ENCODE peak calls at places on chromosomes 1 and 21, in seven cellular contexts. L is dorsolateral prefrontal cortex; W is fibroblast of mammary gland; F is transverse colon; N is MM.1S; C is hepatocyte; X is CD8-positive, alpha-beta T cell. R is an unnamed sample.

GRCh38 chr1:20430355-20431290 is 55.4 kb downstream of the CAMK2N1 start:
- DNase-seq in N (no peak), X (no peak), W (peak), F (peak), C (peak), L (no peak), R (no peak)

GRCh38 chr1:46595127-46595526 is 8.9 kb downstream of the MKNK1 start:
- DNase-seq in L (peak), F (peak), X (no peak), N (no peak), W (peak), C (no peak), R (no peak)

GRCh38 chr1:192901500-192901899 is 92.7 kb downstream of the RGS2 start:
- DNase-seq in F (no peak), N (no peak), W (no peak), L (no peak), X (no peak), C (no peak), R (no peak)

GRCh38 chr1:99445486-99445885 is 181.2 kb downstream of the PLPPR4 start:
- DNase-seq in X (no peak), N (no peak), L (no peak), W (no peak), F (no peak), C (no peak), R (peak)

GRCh38 chr1:36096500-36097412 is 8.1 kb downstream of the ADPRS start:
- DNase-seq in N (no peak), F (no peak), C (peak), W (peak), X (no peak), L (no peak), R (no peak)

GRCh38 chr1:19869929-19870328 is 12.3 kb upstream of the OTUD3 start:
- DNase-seq in W (peak), L (no peak), C (peak), F (no peak), N (no peak), X (no peak), R (peak)

GRCh38 chr1:156154317-156154749 is 948 bp downstream of the SEMA4A start:
- DNase-seq in W (no peak), C (no peak), F (peak), L (no peak), X (no peak), N (peak), R (no peak)

GRCh38 chr1:62905872-62906271 is 121.9 kb downstream of the ATG4C start:
- DNase-seq in X (no peak), L (no peak), W (no peak), N (no peak), F (no peak), C (no peak), R (no peak)

GRCh38 chr1:16173447-16174260 is 17.8 kb upstream of the EPHA2 start:
- DNase-seq in N (no peak), W (no peak), C (peak), L (no peak), X (no peak), F (peak), R (peak)

GRCh38 chr21:34073749-34074282 is 438 bp downstream of the MRPS6 start:
- DNase-seq in C (peak), X (no peak), L (no peak), F (peak), N (peak), W (no peak), R (peak)

GRCh38 chr1:40411294-40411693 is 37.8 kb downstream of the SMAP2 start:
- DNase-seq in N (no peak), C (no peak), X (no peak), L (no peak), W (no peak), F (no peak), R (no peak)

GRCh38 chr1:3490046-3490745 is 35.7 kb downstream of the ARHGEF16 start:
- DNase-seq in L (no peak), F (no peak), X (no peak), N (no peak), C (no peak), W (no peak), R (no peak)

GRCh38 chr1:17682403-17682802 is 72.7 kb upstream of the ACTL8 start:
- DNase-seq in N (no peak), C (no peak), X (no peak), W (no peak), F (no peak), L (no peak), R (no peak)

DNA sequence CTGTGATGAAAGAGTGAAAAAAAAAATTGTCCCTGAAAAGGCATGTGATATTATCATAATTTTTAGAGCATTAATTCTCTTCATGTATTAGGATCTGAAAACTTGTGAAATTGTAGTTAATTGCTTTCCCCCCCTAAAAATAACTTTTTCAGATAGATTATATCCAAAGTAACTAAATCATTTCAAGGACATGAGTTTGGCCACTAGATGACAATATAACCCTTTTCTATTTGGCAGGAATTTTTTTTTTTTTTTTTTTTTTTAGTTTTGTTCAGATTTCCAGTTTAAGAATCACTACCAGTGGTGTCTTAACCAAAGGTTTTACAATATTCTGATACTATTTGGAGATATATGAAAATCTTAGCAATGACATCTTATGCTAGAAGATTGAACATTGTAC is 370.8 kb downstream of the AMY1C start:
- DNase-seq in L (no peak), X (no peak), N (no peak), W (no peak), F (no peak), C (no peak), R (no peak)
- TF ChIP-seq CTCF in L (no peak), X (no peak), N (no peak), W (no peak), F (no peak), C (peak), R (no peak)

DNA sequence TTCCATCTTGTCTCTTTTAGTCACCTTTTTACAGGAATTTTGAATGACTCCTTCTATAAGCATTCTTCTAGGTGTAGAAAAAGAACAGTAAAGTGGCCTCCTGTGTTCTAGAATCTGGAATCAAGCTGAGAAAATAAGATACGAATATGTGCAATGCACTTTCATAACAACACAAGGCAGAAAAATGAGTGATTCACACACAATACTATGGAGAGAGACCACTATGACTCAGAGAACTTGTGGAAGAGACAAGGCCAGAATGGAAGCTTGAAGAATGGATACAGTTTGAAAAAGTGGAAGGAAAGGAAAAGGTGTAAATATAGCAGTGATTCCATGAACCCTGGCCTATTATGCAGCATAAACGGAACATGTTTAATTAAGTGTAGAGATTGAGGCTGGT is 57.1 kb upstream of the SAMSN1 start:
- DNase-seq in N (no peak), F (no peak), L (no peak), W (peak), X (no peak), C (no peak), R (peak)
- H3K4me3 ChIP-seq in N (no peak), F (no peak), L (no peak), W (no peak), X (peak), C (no peak), R (no peak)

GRCh38 chr1:218982482-218982881 is 191.2 kb upstream of the LYPLAL1 start:
- DNase-seq in L (no peak), X (no peak), F (no peak), C (no peak), N (no peak), W (no peak), R (no peak)

GRCh38 chr1:218983433-218983832 is 190.2 kb upstream of the LYPLAL1 start:
- DNase-seq in N (no peak), L (no peak), C (no peak), W (no peak), X (no peak), F (no peak), R (no peak)

GRCh38 chr1:218985424-218985823 is 188.3 kb upstream of the LYPLAL1 start:
- DNase-seq in C (no peak), L (no peak), N (no peak), W (no peak), X (no peak), F (no peak), R (no peak)

GRCh38 chr1:218986816-218987215 is 186.9 kb upstream of the LYPLAL1 start:
- DNase-seq in W (no peak), F (no peak), L (no peak), N (no peak), X (no peak), C (no peak), R (no peak)

GRCh38 chr1:218983848-218984247 is 189.8 kb upstream of the LYPLAL1 start:
- DNase-seq in N (no peak), L (no peak), C (no peak), W (no peak), X (no peak), F (no peak), R (no peak)
- TF ChIP-seq CTCF in N (peak), L (no peak), C (peak), W (peak), X (no peak), F (no peak), R (no peak)

DNA sequence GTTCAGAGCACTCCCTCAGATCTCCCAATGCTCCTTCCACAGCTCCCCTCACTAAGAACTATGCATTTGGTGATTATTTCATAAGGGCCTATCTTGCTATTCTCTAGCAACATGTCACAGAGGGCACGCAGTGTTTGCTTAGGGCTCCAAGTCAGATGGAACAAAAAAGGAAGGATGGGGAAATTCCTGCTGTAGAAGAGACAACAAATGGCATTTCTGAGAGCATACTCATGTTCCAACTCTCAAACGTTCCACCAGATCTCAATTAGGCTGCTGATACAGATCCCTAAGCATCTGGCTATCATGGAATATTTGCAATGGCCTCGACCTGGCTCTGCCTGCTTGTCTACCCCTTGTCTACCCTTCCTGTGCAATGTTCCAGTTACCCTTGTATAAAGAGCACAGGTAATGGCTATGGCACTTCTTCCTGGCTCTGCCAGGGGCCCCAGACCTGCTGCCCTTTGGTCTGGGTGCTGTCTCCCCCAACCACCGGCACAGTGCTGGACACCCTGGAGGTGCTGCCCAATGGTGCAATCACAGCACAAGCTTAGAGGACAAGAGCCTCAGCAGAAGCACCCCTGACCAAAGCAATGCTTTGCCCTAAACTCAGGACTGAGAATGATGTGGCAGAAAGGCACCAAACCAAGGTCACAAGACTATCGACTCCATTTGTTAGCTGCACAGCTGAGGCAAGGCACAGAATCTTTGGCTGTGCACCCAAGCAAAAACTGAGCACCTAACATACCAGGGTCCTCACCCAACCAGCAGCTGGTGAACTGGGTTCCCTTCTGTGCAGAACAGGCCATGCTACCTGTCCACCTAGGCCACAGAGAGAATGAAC is 3.6 kb downstream of the PARP1 start:
- DNase-seq in X (peak), N (no peak), F (no peak), C (no peak), W (peak), L (no peak), R (peak)
- H3K4me3 ChIP-seq in X (no peak), N (peak), F (no peak), C (no peak), W (no peak), L (peak), R (no peak)

GRCh38 chr1:231519166-231519565 is 9.3 kb upstream of the TSNAX start:
- DNase-seq in N (no peak), F (no peak), X (no peak), L (no peak), W (peak), C (no peak), R (peak)
- TF ChIP-seq CTCF in N (no peak), F (no peak), X (no peak), L (no peak), W (no peak), C (no peak), R (no peak)

GRCh38 chr1:97192872-97193572 is 471.4 kb downstream of the PTBP2 start:
- DNase-seq in F (no peak), N (no peak), L (no peak), C (peak), W (peak), X (no peak), R (peak)
- H3K4me3 ChIP-seq in F (no peak), N (no peak), L (no peak), C (no peak), W (no peak), X (no peak), R (no peak)

GRCh38 chr21:31659286-31660133 is at the start of gene SOD1:
- DNase-seq in L (peak), W (peak), X (peak), F (peak), C (peak), N (peak), R (peak)
- TF ChIP-seq CTCF in L (peak), W (no peak), X (no peak), F (no peak), C (no peak), N (no peak), R (no peak)

GRCh38 chr1:85297538-85297854 is 21.1 kb upstream of the BCL10 start:
- DNase-seq in L (no peak), C (no peak), N (no peak), X (no peak), F (no peak), W (no peak), R (no peak)
- H3K4me3 ChIP-seq in L (no peak), C (no peak), N (no peak), X (no peak), F (no peak), W (peak), R (peak)

R was measured in AG10803.